ENCODE peak calls at places on chromosome 3, in nine cellular contexts. X, V, T, D, C, O, Q, A and R are unnamed samples.

GRCh38 chr3:97699889-97700288 is 64.7 kb upstream of the ARL6 start:
- DNase-seq in T (no peak), Q (no peak), A (no peak), X (no peak), C (no peak), D (no peak), O (no peak), V (no peak), R (no peak)

GRCh38 chr3:173217127-173217526 is 76.1 kb upstream of the SPATA16 start:
- DNase-seq in O (peak; percentile 6), Q (no peak), V (no peak), C (no peak), T (no peak), D (no peak), A (no peak), X (no peak), R (peak; percentile 9)

GRCh38 chr3:196217307-196218154 is 1.2 kb downstream of the SLC51A start:
- DNase-seq in X (peak; percentile 39), C (no peak), Q (no peak), D (no peak), O (no peak), T (no peak), A (no peak), V (no peak), R (no peak)

GRCh38 chr3:122416966-122417365 is 1.1 kb upstream of the WDR5B start:
- DNase-seq in X (no peak), V (no peak), C (no peak), O (no peak), D (no peak), T (no peak), A (no peak), Q (peak; percentile 11), R (peak; percentile 26)

GRCh38 chr3:126033051-126033745 is 50.7 kb downstream of the SLC41A3 start:
- DNase-seq in T (no peak), D (no peak), X (peak; percentile 21), A (no peak), O (no peak), Q (no peak), C (no peak), V (no peak), R (no peak)

GRCh38 chr3:3216401-3216800 is 36.9 kb upstream of the CRBN start:
- DNase-seq in A (no peak), X (no peak), V (no peak), Q (no peak), O (no peak), D (no peak), T (no peak), C (no peak), R (no peak)

GRCh38 chr3:42507751-42508335 is 5.4 kb downstream of the VIPR1 start:
- DNase-seq in V (no peak), T (no peak), O (no peak), D (no peak), X (peak; percentile 29), Q (no peak), A (peak; percentile 63), C (peak; percentile 35), R (no peak)

GRCh38 chr3:72272356-72272755 is 487.4 kb upstream of the PROK2 start:
- DNase-seq in C (no peak), T (no peak), A (no peak), V (no peak), Q (no peak), O (no peak), D (no peak), X (no peak), R (no peak)

GRCh38 chr3:63753567-63753966 is 65.5 kb upstream of the C3orf49 start:
- DNase-seq in Q (peak; percentile 51), C (no peak), T (no peak), V (no peak), D (no peak), X (no peak), O (peak; percentile 21), A (no peak), R (peak; percentile 48)

GRCh38 chr3:27714101-27714526 is 8.0 kb downstream of the EOMES start:
- DNase-seq in O (no peak), A (no peak), T (no peak), C (no peak), Q (no peak), V (no peak), X (no peak), D (no peak), R (no peak)

GRCh38 chr3:55482496-55483195 is 4.5 kb downstream of the WNT5A start:
- DNase-seq in T (no peak), V (no peak), D (no peak), O (peak; percentile 64), Q (no peak), A (no peak), C (peak; percentile 56), X (no peak), R (peak; percentile 68)

GRCh38 chr3:11236588-11237461 is 35.4 kb upstream of the ATG7 start:
- DNase-seq in V (peak; percentile 70), Q (peak; percentile 43), O (peak; percentile 80), A (peak; percentile 76), C (peak; percentile 88), X (no peak), T (peak; percentile 73), D (peak; percentile 38), R (peak; percentile 65)

GRCh38 chr3:11239796-11240195 is 32.4 kb upstream of the ATG7 start:
- DNase-seq in O (no peak), V (no peak), D (no peak), Q (no peak), A (no peak), X (no peak), C (no peak), T (no peak), R (no peak)

GRCh38 chr3:11240496-11240895 is 31.7 kb upstream of the ATG7 start:
- DNase-seq in T (no peak), A (no peak), X (no peak), D (no peak), Q (no peak), C (no peak), V (no peak), O (no peak), R (no peak)

GRCh38 chr3:11238880-11239279 is 33.3 kb upstream of the ATG7 start:
- DNase-seq in Q (peak; percentile 84), V (no peak), D (peak; percentile 69), A (no peak), C (no peak), X (no peak), O (peak; percentile 93), T (no peak), R (peak; percentile 94)

DNA sequence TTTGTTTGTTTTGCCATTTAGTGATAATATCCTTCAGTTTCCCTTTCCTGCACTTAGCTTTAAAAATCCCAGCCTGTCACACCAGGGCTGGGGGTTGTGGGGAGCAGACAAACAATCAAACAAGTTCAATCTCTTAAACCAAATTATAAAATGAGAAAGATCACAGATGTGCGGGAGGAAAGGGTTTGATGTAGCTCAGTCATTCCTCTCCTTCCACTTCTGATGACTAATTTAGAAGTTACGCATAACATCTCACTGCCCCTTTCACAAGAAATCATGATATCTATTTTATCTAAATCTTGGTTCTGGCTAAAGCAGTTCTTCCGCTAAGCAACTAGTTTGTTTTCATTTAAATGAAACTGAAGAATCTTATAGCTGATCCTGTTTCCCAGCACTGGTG is 34.1 kb upstream of the ATG7 start:
- DNase-seq in V (no peak), D (peak; percentile 73), X (no peak), C (no peak), Q (peak; percentile 93), O (peak; percentile 94), A (no peak), T (no peak), R (peak; percentile 94)
- H3K4me3 ChIP-seq in V (no peak overlapping the region), D (no peak overlapping the region), X (no peak overlapping the region), C (no peak overlapping the region), Q (peak overlapping the region; percentile 21), O (peak overlapping the region; percentile 13), A (no peak overlapping the region), T (no peak overlapping the region), R (peak overlapping the region; percentile 12)

GRCh38 chr3:114119776-114120175 is 59.1 kb downstream of the DRD3 start:
- DNase-seq in V (no peak), X (no peak), A (no peak), C (no peak), T (no peak), Q (no peak), D (no peak), O (no peak), R (peak; percentile 23)
- TF ChIP-seq CTCF in V (no peak), X (no peak), A (no peak), C (no peak), T (no peak), Q (no peak), D (no peak), O (no peak), R (no peak)

DNA sequence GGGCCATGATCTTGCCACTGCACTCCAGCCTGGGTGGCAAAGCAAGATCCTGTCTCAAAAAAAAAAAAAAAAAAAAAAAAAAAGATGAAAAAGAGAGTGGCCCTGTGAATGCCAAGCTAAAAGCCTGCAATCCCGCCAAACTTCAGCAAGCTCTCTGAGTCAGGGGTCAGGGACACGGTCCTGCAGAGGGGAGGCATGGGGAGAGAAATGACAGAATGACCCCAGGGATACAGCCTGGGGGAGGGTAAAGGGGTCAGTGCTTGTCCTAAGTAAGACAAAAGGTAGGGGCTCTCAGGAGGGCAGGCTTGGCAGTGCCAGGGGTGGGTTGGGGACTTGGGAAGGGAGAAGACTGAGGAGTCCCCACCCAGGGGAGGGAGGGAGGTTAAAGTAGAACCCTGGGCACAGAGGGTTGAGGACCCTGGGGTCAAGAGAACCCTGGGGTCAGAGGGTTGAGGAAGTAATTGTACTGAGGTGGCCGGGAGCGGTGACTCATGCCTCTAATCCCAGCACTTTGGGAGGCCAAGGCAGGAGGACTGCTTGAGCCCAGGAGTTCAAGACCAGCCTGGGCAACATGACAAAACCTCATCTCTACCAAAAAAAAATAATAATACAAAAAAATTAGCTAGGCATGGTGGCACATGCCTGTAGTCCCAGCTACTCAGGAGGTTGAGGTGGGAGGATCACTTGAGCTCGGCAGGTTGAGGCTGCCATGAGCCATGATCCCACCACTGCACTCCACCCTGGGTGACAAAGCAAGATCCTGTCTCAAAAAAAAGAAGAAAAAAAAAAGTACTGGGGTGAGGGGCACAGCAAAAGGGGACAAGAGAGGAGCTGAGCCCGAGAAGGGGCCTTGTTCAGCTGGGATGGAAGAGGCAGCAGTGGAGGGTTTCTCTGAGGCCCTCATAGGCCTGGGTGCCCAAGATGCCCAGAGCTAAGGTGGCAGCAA is 5.2 kb upstream of the SEMA3B start:
- DNase-seq in A (no peak), C (no peak), V (no peak), X (no peak), D (no peak), O (no peak), T (no peak), Q (no peak), R (no peak)
- H3K4me3 ChIP-seq in A (no peak overlapping the region), C (no peak overlapping the region), V (no peak overlapping the region), X (no peak overlapping the region), D (peak overlapping the region; percentile 10), O (no peak overlapping the region), T (no peak overlapping the region), Q (no peak overlapping the region), R (no peak overlapping the region)

DNA sequence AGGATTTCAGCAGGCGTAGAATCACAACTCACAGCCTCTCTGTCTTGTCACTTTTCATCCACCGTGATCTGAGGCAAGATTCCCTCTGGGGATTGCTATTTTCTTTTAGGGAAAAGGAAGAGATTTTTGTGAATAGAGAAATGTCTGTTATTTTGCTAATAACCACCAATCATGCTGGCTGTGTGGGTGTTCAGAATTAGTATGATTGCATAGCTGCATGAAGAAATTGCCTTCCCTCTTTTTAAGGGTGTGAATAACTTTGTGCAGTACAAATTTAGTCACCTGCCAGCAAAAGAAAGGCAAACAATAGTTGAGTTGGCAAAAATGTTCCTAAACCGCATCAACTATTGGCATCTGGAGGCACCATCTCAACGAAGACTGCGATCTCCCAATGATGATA is 60.8 kb downstream of the KAT2B start:
- DNase-seq in A (no peak), Q (no peak), X (no peak), O (no peak), T (no peak), V (no peak), C (no peak), D (no peak), R (no peak)
- TF ChIP-seq CTCF in A (no peak), Q (no peak), X (no peak), O (no peak), T (no peak), V (no peak), C (no peak), D (no peak), R (no peak)